ENCODE peak calls at places on chromosomes 11 and 22, in nine cellular contexts. B is stomach, I is H1, J is tibial nerve, L is ovary, G is A549, A is K562, N is transverse colon, U is HepG2. C is an unnamed sample.

GRCh38 chr11:83069441-83070043 is 2.2 kb downstream of the RAB30 start:
- DNase-seq in J (no peak), A (no peak), G (no peak), B (no peak), U (no peak), I (no peak), L (no peak), N (no peak), C (no peak)

GRCh38 chr11:120824242-120824641 is 199.7 kb upstream of the TBCEL start:
- DNase-seq in N (no peak), B (no peak), U (no peak), J (no peak), L (no peak), A (no peak), G (no peak), I (no peak), C (no peak)

GRCh38 chr11:10606536-10607208 is 38.2 kb upstream of the LYVE1 start:
- DNase-seq in U (no peak), I (no peak), A (no peak), B (no peak), N (no peak), G (no peak), J (no peak), L (no peak), C (peak)

GRCh38 chr22:26474687-26475086 is 8.9 kb downstream of the HPS4 start:
- DNase-seq in G (no peak), J (no peak), B (no peak), L (no peak), N (no peak), I (no peak), A (no peak), U (no peak), C (no peak)

GRCh38 chr11:5689551-5689983 is at the start of gene TRIM22:
- DNase-seq in N (peak), J (peak), G (no peak), I (peak), B (peak), A (no peak), U (no peak), L (peak), C (peak)

GRCh38 chr11:110230377-110230776 is 66.0 kb downstream of the RDX start:
- DNase-seq in J (no peak), G (no peak), B (no peak), A (no peak), N (no peak), U (peak), L (no peak), I (no peak), C (no peak)

GRCh38 chr22:20113551-20114310 is 2.2 kb upstream of the RANBP1 start:
- DNase-seq in G (no peak), L (peak), U (no peak), J (no peak), A (no peak), N (no peak), I (no peak), B (no peak), C (no peak)

GRCh38 chr11:3223932-3224729 is 5.5 kb upstream of the MRGPRG start:
- DNase-seq in U (no peak), J (no peak), G (no peak), I (no peak), L (no peak), B (peak), A (peak), N (no peak), C (no peak)

GRCh38 chr22:12613199-12613598 is 2914.8 kb upstream of the OR11H1 start:
- DNase-seq in A (no peak), N (no peak), B (no peak), G (no peak), I (no peak), U (no peak), L (no peak), J (no peak), C (no peak)

GRCh38 chr11:118148877-118149276 is 3.7 kb downstream of the SCN4B start:
- DNase-seq in G (no peak), L (no peak), B (no peak), J (no peak), U (no peak), I (no peak), A (no peak), N (no peak), C (no peak)

GRCh38 chr11:68933605-68934320 is 30.1 kb downstream of the IGHMBP2 start:
- DNase-seq in B (no peak), L (no peak), J (no peak), I (no peak), N (no peak), A (no peak), U (no peak), G (no peak), C (no peak)

GRCh38 chr11:130431337-130431773 is 2.9 kb upstream of the ADAMTS8 start:
- DNase-seq in G (peak), B (peak), N (peak), A (peak), U (peak), L (peak), J (peak), I (peak), C (no peak)

GRCh38 chr11:120168960-120169681 is 31.2 kb upstream of the TRIM29 start:
- DNase-seq in I (peak), B (peak), J (peak), U (peak), G (peak), N (peak), L (peak), A (peak), C (peak)

GRCh38 chr11:7204778-7205177 is 46.9 kb upstream of the SYT9 start:
- DNase-seq in J (no peak), U (no peak), N (no peak), I (no peak), B (no peak), A (no peak), L (no peak), G (no peak), C (no peak)

GRCh38 chr11:108616549-108616948 is 23.0 kb upstream of the EXPH5 start:
- DNase-seq in A (no peak), N (no peak), U (peak), J (no peak), B (no peak), G (peak), I (no peak), L (no peak), C (no peak)

GRCh38 chr11:44564653-44565007 is 833 bp upstream of the CD82 start:
- DNase-seq in G (peak), A (peak), B (peak), U (no peak), J (peak), N (peak), L (no peak), I (no peak), C (peak)

GRCh38 chr11:80048513-80048912 is 607.7 kb upstream of the TENM4 start:
- DNase-seq in J (no peak), L (no peak), N (no peak), G (no peak), I (no peak), A (no peak), B (no peak), U (no peak), C (no peak)

GRCh38 chr11:61832207-61832606 is 4.1 kb downstream of the FADS2 start:
- DNase-seq in G (no peak), I (no peak), L (no peak), N (no peak), B (no peak), J (no peak), A (no peak), U (no peak), C (no peak)

GRCh38 chr11:13169709-13170108 is 107.9 kb upstream of the BMAL1 start:
- DNase-seq in L (no peak), G (no peak), U (no peak), I (no peak), N (no peak), J (no peak), B (no peak), A (no peak), C (peak)

GRCh38 chr11:132220464-132220863 is 850.0 kb downstream of the NTM start:
- DNase-seq in I (no peak), A (no peak), B (no peak), N (no peak), U (no peak), G (no peak), J (no peak), L (no peak), C (no peak)

GRCh38 chr22:49240016-49240380 is 587.7 kb downstream of the BRD1 start:
- DNase-seq in G (no peak), B (no peak), L (no peak), J (no peak), I (no peak), U (no peak), A (no peak), N (no peak), C (peak)

GRCh38 chr11:109508185-109508584 is 86.2 kb downstream of the C11orf87 start:
- DNase-seq in J (no peak), U (no peak), B (no peak), A (no peak), N (no peak), G (no peak), L (no peak), I (no peak), C (no peak)

GRCh38 chr11:72045849-72046248 is 34.5 kb downstream of the NUMA1 start:
- DNase-seq in N (no peak), I (no peak), U (no peak), L (peak), A (no peak), B (no peak), G (no peak), J (no peak), C (no peak)

GRCh38 chr11:58524232-58525036 is 16.5 kb upstream of the OR5B21 start:
- DNase-seq in L (peak), J (peak), U (peak), B (peak), A (peak), G (peak), N (peak), I (no peak), C (no peak)

GRCh38 chr11:61331636-61332035 is 1.3 kb downstream of the DDB1 start:
- DNase-seq in A (no peak), U (no peak), G (no peak), L (no peak), J (no peak), N (no peak), B (no peak), I (no peak), C (no peak)

GRCh38 chr11:68028802-68029475 is 1.5 kb upstream of the NDUFS8 start:
- DNase-seq in B (no peak), L (no peak), A (no peak), J (no peak), N (no peak), G (no peak), U (no peak), I (no peak), C (no peak)

GRCh38 chr11:73570415-73571114 is 27.3 kb downstream of the FAM168A start:
- DNase-seq in U (no peak), J (no peak), B (no peak), A (no peak), G (no peak), N (no peak), L (no peak), I (no peak), C (no peak)

GRCh38 chr11:72812968-72813739 is 1.1 kb upstream of the ATG16L2 start:
- DNase-seq in B (peak), U (peak), J (no peak), I (no peak), A (peak), L (peak), N (peak), G (peak), C (no peak)

GRCh38 chr11:65159005-65159404 is 11.0 kb upstream of the SPDYC start:
- DNase-seq in G (no peak), L (no peak), J (no peak), A (no peak), U (no peak), B (no peak), I (no peak), N (no peak), C (no peak)

GRCh38 chr11:79438631-79439429 is 2.0 kb downstream of the TENM4 start:
- DNase-seq in L (peak), I (no peak), A (no peak), N (peak), J (peak), U (no peak), B (no peak), G (no peak), C (no peak)

GRCh38 chr11:78733031-78733430 is 158.4 kb upstream of the NARS2 start:
- DNase-seq in N (no peak), U (no peak), A (no peak), I (no peak), J (no peak), G (no peak), B (no peak), L (no peak), C (no peak)

GRCh38 chr11:9601876-9602199 is 28.4 kb downstream of the WEE1 start:
- DNase-seq in L (no peak), G (no peak), N (no peak), J (no peak), B (no peak), I (no peak), A (no peak), U (no peak), C (no peak)

GRCh38 chr11:1219836-1220810 is 2.7 kb upstream of the MUC5B start:
- DNase-seq in B (peak), G (no peak), N (peak), J (no peak), U (peak), A (no peak), L (peak), I (no peak), C (no peak)

GRCh38 chr11:120188371-120188770 is 22.5 kb upstream of the OAF start:
- DNase-seq in A (no peak), I (no peak), G (no peak), U (no peak), L (no peak), N (no peak), J (no peak), B (no peak), C (no peak)

GRCh38 chr11:130390071-130390758 is 38.2 kb downstream of the ADAMTS8 start:
- DNase-seq in G (peak), U (peak), L (no peak), B (peak), A (no peak), I (no peak), N (no peak), J (peak), C (no peak)

GRCh38 chr11:59173964-59174663 is 2.2 kb downstream of the DTX4 start:
- DNase-seq in N (peak), I (no peak), J (no peak), U (peak), B (peak), L (no peak), A (no peak), G (no peak), C (peak)

GRCh38 chr11:36540998-36541397 is 26.8 kb upstream of the RAG1 start:
- DNase-seq in G (no peak), A (peak), B (peak), U (peak), L (no peak), I (peak), J (no peak), N (peak), C (no peak)

GRCh38 chr11:90197377-90197776 is 25.5 kb downstream of the CHORDC1 start:
- DNase-seq in L (no peak), U (no peak), N (no peak), J (no peak), B (no peak), I (no peak), A (no peak), G (no peak), C (no peak)

GRCh38 chr22:36081023-36081431 is 52.4 kb upstream of the RBFOX2 start:
- DNase-seq in I (no peak), G (no peak), U (no peak), B (no peak), A (no peak), L (no peak), N (peak), J (no peak), C (no peak)

GRCh38 chr22:44947029-44947428 is 62.8 kb downstream of the PHF21B start:
- DNase-seq in J (no peak), A (no peak), I (no peak), N (no peak), B (no peak), G (no peak), U (no peak), L (no peak), C (no peak)

GRCh38 chr11:128431931-128432330 is 155.4 kb downstream of the ETS1 start:
- DNase-seq in I (no peak), J (no peak), A (no peak), N (no peak), G (no peak), U (no peak), B (no peak), L (no peak), C (no peak)

GRCh38 chr11:128434411-128434810 is 152.9 kb downstream of the ETS1 start:
- DNase-seq in B (no peak), L (no peak), A (no peak), J (no peak), N (no peak), I (no peak), U (no peak), G (no peak), C (no peak)

GRCh38 chr11:128432926-128433325 is 154.4 kb downstream of the ETS1 start:
- DNase-seq in N (no peak), G (no peak), J (no peak), B (no peak), U (no peak), A (no peak), I (no peak), L (no peak), C (no peak)

GRCh38 chr11:128437137-128437536 is 150.2 kb downstream of the ETS1 start:
- DNase-seq in J (no peak), B (no peak), N (no peak), I (no peak), G (no peak), U (no peak), L (peak), A (no peak), C (no peak)
- TF ChIP-seq EP300 in J (peak), B (no peak), N (no peak), I (no peak), G (no peak), U (no peak), L (no peak), A (no peak), C (no peak)

DNA sequence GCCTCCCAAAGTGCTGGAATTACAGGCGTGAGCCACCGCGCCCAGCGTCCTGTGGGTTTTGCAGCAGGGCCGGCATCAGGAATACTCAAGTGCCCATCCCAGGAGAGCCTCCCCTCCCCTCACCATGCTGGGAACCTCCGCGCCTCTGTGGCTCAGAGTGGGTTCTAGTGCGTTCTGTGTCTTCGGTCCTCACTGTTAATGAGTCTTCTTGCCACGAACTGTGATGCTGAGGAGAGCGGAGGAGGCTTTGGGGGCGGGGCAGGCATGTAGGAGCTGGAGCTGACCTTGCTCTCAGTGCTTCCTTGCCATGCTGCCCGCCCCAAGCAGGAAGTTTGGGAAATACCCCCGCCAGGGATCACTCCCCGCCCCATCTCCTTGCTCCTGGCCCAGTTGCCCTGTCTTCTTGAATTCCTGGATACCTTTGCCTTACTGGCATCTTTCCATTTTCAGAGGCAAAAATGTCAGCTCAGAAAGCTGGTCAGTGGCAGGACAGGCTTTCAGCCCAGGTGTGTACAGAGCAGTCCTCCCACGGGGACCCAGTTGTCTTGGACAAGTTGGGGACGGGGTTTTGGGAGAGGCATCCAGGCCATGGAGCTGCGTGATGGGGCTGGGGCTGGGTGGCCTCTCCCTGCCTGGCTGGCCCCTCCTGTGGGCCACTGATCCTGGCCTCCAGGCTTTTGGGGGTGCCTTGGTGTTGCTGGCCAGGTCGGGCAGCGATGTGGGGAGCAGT is 5.1 kb downstream of the GRAMD4 start:
- DNase-seq in I (no peak), B (no peak), G (no peak), L (no peak), A (no peak), J (no peak), N (no peak), U (no peak), C (no peak)
- TF ChIP-seq CTCF in I (no peak), B (no peak), G (no peak), L (no peak), A (no peak), J (no peak), N (no peak), U (no peak), C (no peak)

GRCh38 chr11:46236918-46237247 is 40.6 kb upstream of the CREB3L1 start:
- DNase-seq in N (no peak), A (no peak), U (no peak), J (no peak), B (no peak), I (no peak), L (no peak), G (no peak), C (no peak)
- H3K4me3 ChIP-seq in N (no peak), A (peak), U (no peak), J (no peak), B (no peak), I (peak), L (no peak), G (peak), C (no peak)

DNA sequence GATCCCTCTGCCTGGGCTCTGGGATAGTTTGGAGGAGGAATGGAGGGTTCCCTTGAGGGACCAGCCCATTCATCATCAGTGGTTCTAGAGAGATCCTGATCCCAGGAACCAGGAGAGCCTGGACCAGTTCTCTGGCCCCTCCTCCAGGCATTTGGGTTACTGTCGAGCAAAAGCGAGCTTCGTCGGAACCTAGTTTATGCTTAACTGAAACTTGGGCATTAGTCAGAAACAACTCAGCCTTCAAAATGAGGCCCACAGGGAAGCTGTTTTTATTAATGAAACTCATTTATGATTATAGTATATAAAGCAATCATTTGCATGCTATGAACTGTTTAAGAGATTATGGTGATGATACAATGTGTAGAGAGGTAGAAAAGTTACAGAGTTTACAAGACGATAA is 61.4 kb downstream of the LIF start:
- DNase-seq in J (no peak), I (no peak), A (no peak), B (no peak), N (no peak), L (no peak), G (no peak), U (no peak), C (peak)
- TF ChIP-seq EP300 in J (no peak), I (no peak), A (no peak), B (no peak), N (no peak), L (no peak), G (no peak), U (no peak), C (no peak)

GRCh38 chr22:41966607-41967240 is 2.5 kb upstream of the SEPTIN3 start:
- DNase-seq in G (peak), N (peak), I (no peak), L (no peak), J (peak), U (peak), B (peak), A (peak), C (no peak)
- TF ChIP-seq CTCF in G (peak), N (peak), I (peak), L (no peak), J (peak), U (peak), B (no peak), A (peak), C (peak)